ENCODE peak calls at places on chromosomes 13 and 19, in four cellular contexts. O is HepG2, U is H1, G is GM12878. F is an unnamed sample.
A peak's percentile ranks its signal among the peaks of the same experiment; 100 is the strongest.

GRCh38 chr13:69857188-69857821 is 250.3 kb upstream of the ATXN8OS start:
- DNase-seq in O (peak; percentile 52), U (no peak), G (peak; percentile 19), F (peak; percentile 15)

GRCh38 chr13:25111557-25111956 is 15.6 kb downstream of the PABPC3 start:
- DNase-seq in O (no peak), U (no peak), G (no peak), F (no peak)

GRCh38 chr19:1651061-1651547 is 1.3 kb downstream of the TCF3 start:
- DNase-seq in O (no peak), U (no peak), G (peak; percentile 56), F (no peak)

GRCh38 chr19:18894254-18895037 is 1.5 kb downstream of the CERS1 start:
- DNase-seq in O (no peak), U (no peak), G (no peak), F (no peak)

GRCh38 chr19:46297700-46298476 is 1.0 kb downstream of the HIF3A start:
- DNase-seq in O (no peak), U (no peak), G (no peak), F (no peak)

GRCh38 chr19:12736854-12737665 is at the start of gene GET3:
- DNase-seq in O (peak; percentile 100), U (peak; percentile 97), G (peak; percentile 99), F (peak; percentile 99)

GRCh38 chr19:2582984-2583956 is 107.3 kb downstream of the GADD45B start:
- DNase-seq in O (no peak), U (no peak), G (no peak), F (no peak)

GRCh38 chr19:44401108-44401786 is at the start of gene ZNF285:
- DNase-seq in O (peak; percentile 84), U (peak; percentile 94), G (peak; percentile 1), F (peak; percentile 94)

GRCh38 chr13:59043016-59043415 is 1120.7 kb downstream of the DIAPH3 start:
- DNase-seq in O (no peak), U (no peak), G (no peak), F (no peak)

GRCh38 chr13:107767119-107767518 is 448.2 kb downstream of the LIG4 start:
- DNase-seq in O (no peak), U (no peak), G (no peak), F (no peak)

GRCh38 chr19:30626567-30626966 is 254.4 kb downstream of the ZNF536 start:
- DNase-seq in O (no peak), U (no peak), G (no peak), F (no peak)

GRCh38 chr19:6057651-6058365 is 52.5 kb downstream of the RFX2 start:
- DNase-seq in O (no peak), U (no peak), G (no peak), F (no peak)

GRCh38 chr13:41456768-41457588 is at the start of gene RGCC:
- DNase-seq in O (peak; percentile 30), U (no peak), G (no peak), F (no peak)

GRCh38 chr13:34867590-34867989 is 74.5 kb upstream of the NBEA start:
- DNase-seq in O (no peak), U (no peak), G (peak; percentile 3), F (no peak)

GRCh38 chr13:47279956-47280355 is 383.1 kb upstream of the HTR2A start:
- DNase-seq in O (no peak), U (no peak), G (no peak), F (no peak)

GRCh38 chr13:95154441-95154886 is 146.8 kb downstream of the ABCC4 start:
- DNase-seq in O (no peak), U (no peak), G (no peak), F (no peak)

GRCh38 chr19:47539747-47540311 is 25.0 kb upstream of the NAPA start:
- DNase-seq in O (no peak), U (no peak), G (no peak), F (no peak)

GRCh38 chr19:15841875-15842569 is 26.6 kb upstream of the OR10H1 start:
- DNase-seq in O (no peak), U (no peak), G (no peak), F (no peak)

GRCh38 chr13:70623260-70623659 is 515.0 kb upstream of the KLHL1 start:
- DNase-seq in O (no peak), U (no peak), G (no peak), F (no peak)

GRCh38 chr19:41224632-41225031 is 5.6 kb downstream of the AXL start:
- DNase-seq in O (no peak), U (no peak), G (no peak), F (no peak)

GRCh38 chr13:36543671-36544070 is 111.4 kb downstream of the CCNA1 start:
- DNase-seq in O (no peak), U (no peak), G (no peak), F (no peak)

GRCh38 chr19:15316498-15316897 is 15.8 kb downstream of the BRD4 start:
- DNase-seq in O (no peak), U (no peak), G (peak; percentile 42), F (no peak)

GRCh38 chr13:78298657-78299056 is 304.7 kb downstream of the POU4F1 start:
- DNase-seq in O (no peak), U (no peak), G (no peak), F (no peak)

GRCh38 chr19:19217110-19217509 is 5.4 kb downstream of the NCAN start:
- DNase-seq in O (peak; percentile 55), U (no peak), G (no peak), F (no peak)

GRCh38 chr13:91595677-91596076 is 197.3 kb downstream of the GPC5 start:
- DNase-seq in O (no peak), U (no peak), G (no peak), F (no peak)

GRCh38 chr19:2906631-2907195 is 6.0 kb downstream of the ZNF57 start:
- DNase-seq in O (no peak), U (no peak), G (no peak), F (no peak)

GRCh38 chr19:9431475-9431874 is 3.9 kb downstream of the ZNF266 start:
- DNase-seq in O (no peak), U (peak; percentile 80), G (no peak), F (peak; percentile 51)

GRCh38 chr13:76620036-76620435 is 266.2 kb downstream of the KCTD12 start:
- DNase-seq in O (no peak), U (no peak), G (no peak), F (no peak)

GRCh38 chr13:67416047-67416925 is 186.2 kb upstream of the PCDH9 start:
- DNase-seq in O (peak; percentile 4), U (peak; percentile 38), G (no peak), F (peak; percentile 28)

GRCh38 chr19:58382997-58383603 is 2.3 kb upstream of the ZNF837 start:
- DNase-seq in O (no peak), U (no peak), G (no peak), F (no peak)

GRCh38 chr13:109209526-109209925 is 576.9 kb downstream of the IRS2 start:
- DNase-seq in O (no peak), U (no peak), G (no peak), F (no peak)

GRCh38 chr13:102233566-102234208 is 168.2 kb downstream of the FGF14 start:
- DNase-seq in O (no peak), U (no peak), G (no peak), F (no peak)

GRCh38 chr13:106063591-106064308 is 471.7 kb downstream of the EFNB2 start:
- DNase-seq in O (no peak), U (no peak), G (no peak), F (no peak)

GRCh38 chr13:38421590-38422560 is 72.2 kb downstream of the UFM1 start:
- DNase-seq in O (no peak), U (no peak), G (no peak), F (no peak)
- TF ChIP-seq SUZ12 in O (no peak), U (no peak), G (no peak), F (no peak)

GRCh38 chr13:112859817-112860190 is 109.2 kb upstream of the MCF2L start:
- DNase-seq in O (no peak), U (no peak), G (no peak), F (no peak)
- TF ChIP-seq YY1 in O (no peak), U (no peak), G (no peak), F (no peak)

GRCh38 chr13:21399741-21400140 is 59.4 kb downstream of the ZDHHC20 start:
- DNase-seq in O (no peak), U (no peak), G (no peak), F (no peak)

GRCh38 chr13:21405309-21405708 is 53.8 kb downstream of the ZDHHC20 start:
- DNase-seq in O (no peak), U (no peak), G (no peak), F (no peak)

DNA sequence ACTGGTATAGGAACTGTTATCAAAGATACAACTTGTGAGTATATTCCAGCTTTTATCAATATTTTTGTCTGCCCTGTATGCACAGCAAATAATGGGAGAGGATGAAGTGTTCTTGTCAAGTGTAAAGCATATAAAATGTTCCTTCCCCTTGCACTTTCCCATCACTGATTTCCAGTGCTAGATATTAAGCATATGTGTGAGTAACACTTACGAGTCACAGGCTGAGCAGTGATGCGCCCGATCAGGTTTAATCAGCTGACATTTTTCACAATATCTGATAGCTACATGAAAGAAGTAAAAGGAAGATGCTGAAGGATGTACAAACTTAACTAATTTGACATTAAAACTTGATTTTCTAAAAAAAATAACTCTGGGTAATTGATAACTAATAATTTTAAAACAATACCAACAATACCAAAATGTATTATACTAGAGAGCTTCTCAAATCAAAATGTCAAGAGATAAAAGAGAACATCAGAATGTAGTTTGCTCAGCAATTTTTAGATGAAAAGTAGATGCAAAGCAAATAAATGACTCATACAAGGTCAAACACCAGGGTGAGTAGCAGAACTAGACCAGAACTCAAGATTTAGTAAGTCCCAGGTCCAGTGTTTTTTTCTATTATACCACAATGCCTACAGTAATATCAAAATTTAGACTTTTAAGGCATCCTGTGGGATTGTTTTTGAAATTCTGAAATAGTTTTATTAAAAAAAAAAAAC is 56.4 kb downstream of the ZDHHC20 start:
- DNase-seq in O (peak; percentile 67), U (no peak), G (no peak), F (no peak)
- TF ChIP-seq SUZ12 in O (no peak), U (no peak), G (no peak), F (no peak)

GRCh38 chr13:46181799-46182490 is at the start of gene LCP1:
- DNase-seq in O (no peak), U (no peak), G (peak; percentile 97), F (no peak)
- TF ChIP-seq YY1 in O (no peak), U (no peak), G (peak; percentile 92), F (no peak)

DNA sequence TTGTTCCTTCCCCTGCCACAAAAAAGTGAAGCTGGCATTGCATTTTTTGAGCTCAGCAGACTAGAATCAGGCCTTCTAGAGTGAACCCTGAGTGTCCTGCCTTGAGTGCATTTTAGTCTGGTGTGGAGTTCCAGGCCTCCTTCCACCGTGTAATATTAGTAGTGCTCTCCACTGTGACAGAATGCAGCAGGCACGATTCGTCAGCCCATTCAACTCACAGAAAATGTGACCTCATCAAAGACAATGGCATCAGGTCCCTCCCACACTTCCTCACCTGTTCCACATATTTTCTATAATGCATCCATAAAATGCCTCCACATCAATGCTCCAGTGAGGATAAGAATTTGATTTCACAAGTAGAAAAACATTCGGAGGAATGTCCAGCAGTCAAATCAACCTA is 227.6 kb downstream of the FGF9 start:
- DNase-seq in O (no peak), U (no peak), G (no peak), F (no peak)
- TF ChIP-seq SUZ12 in O (no peak), U (no peak), G (no peak), F (no peak)

GRCh38 chr19:17671906-17672305 is 16.2 kb downstream of the UNC13A start:
- DNase-seq in O (peak; percentile 24), U (no peak), G (no peak), F (peak; percentile 68)
- TF ChIP-seq YY1 in O (no peak), U (peak; percentile 68), G (peak; percentile 22), F (no peak)